ENCODE peak calls at places on chromosomes 13 and 19, in eight cellular contexts. P is stomach; A is small intestine; S is gastrocnemius medialis; K is kidney; L is CD8-positive, alpha-beta memory T cell; E is tibial nerve; N is adrenal gland. V is an unnamed sample. For H3K4me1, the result is how much of the 10 kb centered on the place peaks cover.

GRCh38 chr19:38134538-38135149 is 89.4 kb downstream of the DPF1 start:
- DNase-seq in P (peak), A (peak), S (peak), K (no peak), L (no peak), E (no peak), N (no peak), V (peak)

GRCh38 chr13:27634231-27634630 is 12.5 kb downstream of the POLR1D start:
- DNase-seq in P (no peak), A (no peak), S (no peak), K (no peak), L (no peak), E (no peak), N (no peak), V (no peak)

GRCh38 chr13:46492946-46493345 is 60.0 kb upstream of the LRCH1 start:
- DNase-seq in P (no peak), A (peak), S (no peak), K (no peak), L (no peak), E (peak), N (no peak), V (no peak)

GRCh38 chr19:6127716-6128335 is 7.6 kb upstream of the ACSBG2 start:
- DNase-seq in P (no peak), A (no peak), S (no peak), K (no peak), L (no peak), E (no peak), N (no peak), V (no peak)

GRCh38 chr13:53238241-53238640 is 209.6 kb downstream of the OLFM4 start:
- DNase-seq in P (no peak), A (no peak), S (no peak), K (no peak), L (no peak), E (no peak), N (no peak), V (no peak)

GRCh38 chr13:99982741-99983400 is 1.3 kb downstream of the ZIC2 start:
- DNase-seq in P (no peak), A (no peak), S (no peak), K (no peak), L (no peak), E (no peak), N (no peak), V (no peak)

GRCh38 chr13:75405976-75406703 is 75.8 kb downstream of the TBC1D4 start:
- DNase-seq in P (no peak), A (no peak), S (no peak), K (no peak), L (no peak), E (peak), N (no peak), V (no peak)

GRCh38 chr19:18478545-18479311 is 40.8 kb upstream of the ISYNA1 start:
- DNase-seq in P (peak), A (peak), S (peak), K (peak), L (peak), E (peak), N (peak), V (peak)

GRCh38 chr13:74571811-74572210 is 437.6 kb upstream of the KLF12 start:
- DNase-seq in P (no peak), A (no peak), S (no peak), K (no peak), L (no peak), E (no peak), N (no peak), V (no peak)

DNA sequence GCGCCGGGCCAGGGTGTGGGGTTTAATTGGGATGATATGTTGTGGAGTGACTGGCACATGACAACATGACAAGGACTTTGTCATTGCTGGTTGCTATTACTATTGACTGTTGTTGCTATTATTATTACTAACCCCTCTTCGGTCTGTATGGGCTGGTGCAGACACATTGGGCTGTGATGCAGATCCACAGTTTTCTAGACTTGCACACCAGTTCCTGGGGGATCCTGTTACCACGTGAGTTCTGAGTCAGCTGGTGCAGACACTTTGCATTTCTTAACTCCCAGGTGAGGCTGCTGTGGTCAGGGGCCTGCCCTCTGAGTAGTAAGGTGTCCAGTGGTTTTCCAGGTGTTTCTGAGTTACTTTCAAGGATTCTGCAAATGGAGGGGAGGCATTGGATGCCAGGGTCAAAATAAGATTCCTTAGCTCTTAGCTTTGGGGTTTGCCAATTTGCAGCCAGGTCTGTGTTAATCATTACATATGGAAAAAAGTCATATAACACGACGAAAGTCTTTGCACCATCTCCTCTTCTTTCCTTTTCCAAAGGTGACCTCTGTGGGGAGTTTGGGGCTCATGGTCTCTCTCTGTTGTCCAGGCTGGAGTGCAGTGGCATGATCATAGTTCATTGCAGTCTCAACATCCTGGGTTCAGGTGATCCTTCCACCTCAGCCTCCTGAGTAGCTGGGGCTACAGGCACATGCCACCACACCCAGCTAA is 19.3 kb downstream of the BICRA start:
- DNase-seq in P (no peak), A (peak), S (no peak), K (no peak), L (no peak), E (no peak), N (no peak), V (no peak)
- H3K4me1 ChIP-seq in P (under half), A (under half), S (under half), K (under half), L (under half), E (under half), N (under half), V (under half)

GRCh38 chr13:98374750-98375149 is 197.7 kb upstream of the RNF113B start:
- DNase-seq in P (no peak), A (no peak), S (no peak), K (no peak), L (no peak), E (no peak), N (no peak), V (no peak)

GRCh38 chr13:98372886-98373285 is 195.8 kb upstream of the RNF113B start:
- DNase-seq in P (no peak), A (no peak), S (peak), K (no peak), L (no peak), E (no peak), N (peak), V (no peak)

DNA sequence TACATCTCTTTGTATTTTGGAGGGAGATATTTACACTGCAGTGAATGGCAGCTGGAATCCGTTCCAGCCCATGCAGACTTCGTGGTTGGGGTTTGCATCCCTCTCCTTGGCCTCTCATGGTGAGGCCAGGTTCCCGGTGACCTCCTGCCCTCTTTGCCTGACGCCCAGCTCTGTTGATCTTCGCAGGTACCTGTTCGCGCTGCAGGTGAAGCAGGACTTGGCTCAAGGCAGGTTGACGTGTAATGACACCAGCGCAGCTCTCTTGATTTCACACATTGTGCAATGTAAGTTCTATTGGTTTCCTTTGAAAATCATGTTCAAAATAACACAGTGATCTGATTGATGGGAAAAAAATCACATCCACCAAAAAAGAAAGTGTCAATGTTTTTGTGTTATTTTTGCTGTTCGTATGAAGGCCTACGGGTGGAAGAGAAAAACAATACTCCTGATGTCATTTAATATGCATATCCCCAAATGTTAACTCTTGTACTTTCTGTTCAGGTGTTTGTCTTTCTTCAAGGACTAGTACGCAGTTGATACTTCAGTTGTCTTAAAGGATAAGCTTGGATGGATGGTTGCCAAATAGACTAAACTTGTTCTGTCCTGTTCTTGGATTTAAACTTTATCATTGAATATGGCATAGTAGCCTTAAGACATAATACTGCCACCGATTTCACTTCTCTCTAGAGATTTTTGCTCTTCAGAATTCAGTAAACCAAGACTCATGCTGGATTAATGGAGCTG is 199.1 kb downstream of the STK24 start:
- DNase-seq in P (no peak), A (no peak), S (no peak), K (no peak), L (no peak), E (no peak), N (no peak), V (no peak)
- H3K27ac ChIP-seq in P (no peak), A (no peak), S (no peak), K (no peak), L (no peak), E (no peak), N (no peak), V (no peak)

DNA sequence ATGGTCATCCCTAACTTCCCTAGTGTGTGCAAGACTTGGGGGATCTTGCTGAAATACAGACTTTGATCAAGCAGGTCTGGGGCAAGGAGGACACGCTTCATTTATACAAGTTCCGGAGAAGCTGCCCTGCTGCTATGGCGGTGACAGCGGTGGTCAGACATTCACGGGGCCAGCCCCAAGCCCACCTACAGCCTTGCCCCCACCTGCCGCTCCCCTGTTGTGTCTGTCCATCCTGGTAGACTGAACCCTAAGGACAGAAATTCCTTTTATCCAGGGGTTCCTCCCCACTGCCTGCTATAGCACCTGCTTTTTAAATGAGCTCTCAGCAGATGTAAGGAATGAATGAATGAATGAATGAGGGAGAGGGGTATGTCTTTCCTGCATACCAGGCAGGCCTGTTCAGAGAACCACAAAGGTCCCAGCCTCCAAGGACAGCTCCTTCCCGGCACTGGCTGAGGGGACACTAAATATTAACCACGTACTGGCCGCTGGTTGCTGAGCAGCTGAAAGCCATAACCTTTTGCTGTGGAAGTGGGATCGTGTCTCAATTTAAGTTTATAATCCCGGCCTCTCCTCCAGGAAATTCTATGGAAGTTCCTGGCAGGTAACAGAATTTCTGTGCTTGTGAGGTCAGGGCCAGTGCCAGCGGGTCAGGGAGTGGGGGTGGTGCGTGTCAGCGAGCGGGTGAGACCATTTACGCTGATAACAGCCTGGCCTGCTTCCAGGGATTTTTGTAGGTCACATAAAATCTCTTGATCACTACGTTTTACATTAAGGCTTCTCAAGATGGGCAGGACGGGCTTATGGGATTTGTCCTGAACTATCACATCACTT is 27.1 kb downstream of the TSSK6 start:
- DNase-seq in P (peak), A (peak), S (no peak), K (peak), L (peak), E (no peak), N (peak), V (no peak)
- H3K4me1 ChIP-seq in P (half or more), A (under half), S (under half), K (half or more), L (half or more), E (under half), N (under half), V (half or more)

GRCh38 chr19:15964231-15964630 is 15.4 kb downstream of the OR10H4 start:
- DNase-seq in P (no peak), A (peak), S (no peak), K (no peak), L (no peak), E (no peak), N (no peak), V (no peak)
- H3K27ac ChIP-seq in P (no peak), A (no peak), S (no peak), K (no peak), L (no peak), E (no peak), N (no peak), V (no peak)

DNA sequence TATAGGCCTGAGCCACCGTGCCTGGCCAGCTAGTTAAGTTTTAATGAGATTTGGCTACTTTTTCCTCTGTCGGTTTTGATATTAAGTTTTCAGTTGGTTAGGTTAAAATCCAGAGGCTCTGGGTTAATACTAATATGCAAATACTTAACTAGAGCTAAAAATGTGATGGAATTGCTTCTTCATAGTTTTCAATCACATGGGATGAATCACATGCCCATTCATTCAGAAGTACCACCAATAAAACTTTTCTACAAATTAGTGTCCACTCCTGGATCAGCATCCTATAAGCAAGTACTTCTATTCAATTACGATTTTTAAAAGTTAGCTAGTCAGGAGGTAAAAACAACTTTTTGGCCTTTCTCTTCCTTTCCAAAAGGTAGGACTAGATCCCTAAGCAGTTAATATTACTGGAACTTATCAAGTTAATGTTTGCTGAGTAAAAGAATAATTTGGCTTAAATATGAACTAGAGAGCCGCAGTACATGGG is 4.3 kb downstream of the SLC25A30 start:
- DNase-seq in P (no peak), A (peak), S (no peak), K (no peak), L (no peak), E (no peak), N (no peak), V (no peak)
- H3K4me1 ChIP-seq in P (half or more), A (under half), S (under half), K (under half), L (under half), E (under half), N (under half), V (under half)